ENCODE peak calls at places on chromosome 2, in seven cellular contexts. G, Q, S, V, C, P and R are unnamed samples.

GRCh38 chr2:79085382-79085781 is 2.4 kb downstream of the REG1B start:
- DNase-seq in G (no peak), Q (no peak), S (no peak), V (no peak), C (no peak), P (no peak), R (no peak)

GRCh38 chr2:72996152-72996502 is 75.4 kb downstream of the SFXN5 start:
- DNase-seq in G (no peak), Q (no peak), S (peak), V (peak), C (no peak), P (no peak), R (no peak)

GRCh38 chr2:54709341-54709809 is 14.1 kb upstream of the EML6 start:
- DNase-seq in G (no peak), Q (peak), S (peak), V (no peak), C (no peak), P (no peak), R (peak)

GRCh38 chr2:239313776-239314175 is 87.0 kb downstream of the HDAC4 start:
- DNase-seq in G (no peak), Q (no peak), S (no peak), V (no peak), C (no peak), P (no peak), R (peak)

GRCh38 chr2:42792583-42793313 is at the start of gene HAAO:
- DNase-seq in G (peak), Q (peak), S (peak), V (no peak), C (peak), P (no peak), R (peak)

GRCh38 chr2:120320318-120320851 is 25.6 kb upstream of the INHBB start:
- DNase-seq in G (no peak), Q (no peak), S (no peak), V (no peak), C (no peak), P (no peak), R (no peak)

GRCh38 chr2:209771474-209772292 is at the start of gene UNC80:
- DNase-seq in G (no peak), Q (peak), S (peak), V (no peak), C (peak), P (no peak), R (peak)

GRCh38 chr2:19623488-19623887 is 265.1 kb upstream of the OSR1 start:
- DNase-seq in G (no peak), Q (no peak), S (no peak), V (no peak), C (no peak), P (no peak), R (no peak)

GRCh38 chr2:39138837-39139211 is 18.0 kb upstream of the SOS1 start:
- DNase-seq in G (no peak), Q (no peak), S (no peak), V (no peak), C (no peak), P (no peak), R (no peak)

GRCh38 chr2:102142829-102143449 is 393 bp downstream of the IL1R1 start:
- DNase-seq in G (no peak), Q (no peak), S (no peak), V (no peak), C (no peak), P (no peak), R (no peak)

GRCh38 chr2:189014426-189015138 is 40.4 kb downstream of the COL3A1 start:
- DNase-seq in G (no peak), Q (no peak), S (no peak), V (no peak), C (no peak), P (no peak), R (no peak)

DNA sequence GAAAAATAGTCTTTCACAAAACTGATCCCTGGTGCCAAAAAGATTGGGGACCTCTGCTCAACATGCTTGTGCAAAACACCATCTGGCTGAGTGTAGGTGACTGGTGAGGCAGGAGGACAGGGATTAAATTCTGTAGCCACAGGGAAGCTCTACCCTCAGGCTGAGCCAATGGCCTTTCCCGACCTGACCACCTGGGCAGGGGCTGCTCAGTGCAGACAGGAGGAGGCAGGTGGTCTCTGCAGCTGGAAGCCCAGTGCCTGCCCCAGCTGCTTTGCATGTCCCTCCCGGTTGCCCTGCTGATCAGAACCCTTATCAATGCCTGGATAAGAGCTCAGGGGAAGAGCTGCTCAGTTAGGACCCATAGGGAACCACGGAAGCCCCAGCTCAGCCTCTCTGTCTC is 235.3 kb downstream of the ANKRD36 start:
- DNase-seq in G (no peak), Q (no peak), S (no peak), V (no peak), C (no peak), P (no peak), R (no peak)
- H3K4me3 ChIP-seq in G (no peak), Q (no peak), S (no peak), V (no peak), C (no peak), P (no peak), R (no peak)

DNA sequence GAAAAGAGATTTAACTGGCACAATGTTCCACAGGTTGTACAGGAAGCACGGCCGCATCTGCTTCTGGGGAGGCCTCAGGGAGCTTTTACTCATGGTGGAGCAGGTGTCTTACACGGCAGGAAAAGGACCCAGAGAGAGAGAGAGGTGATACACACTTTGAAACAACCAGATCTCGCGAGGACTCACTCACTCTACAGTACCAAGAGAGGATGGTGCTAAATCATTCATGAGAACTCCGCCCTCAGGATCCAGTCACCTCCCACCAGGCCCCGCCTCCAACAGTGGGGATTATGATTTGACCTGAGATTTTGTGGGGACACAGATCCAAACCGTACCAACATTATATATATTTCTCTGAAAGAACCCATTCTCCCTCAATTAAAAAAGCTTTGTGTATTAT is 79.7 kb upstream of the DOCK10 start:
- DNase-seq in G (no peak), Q (no peak), S (no peak), V (no peak), C (no peak), P (peak), R (no peak)
- H3K27ac ChIP-seq in G (no peak), Q (no peak), S (no peak), V (no peak), C (no peak), P (no peak), R (no peak)

GRCh38 chr2:103785432-103785831 is 1023.6 kb downstream of the TMEM182 start:
- DNase-seq in G (no peak), Q (no peak), S (no peak), V (no peak), C (no peak), P (no peak), R (no peak)
- H3K4me3 ChIP-seq in G (no peak), Q (no peak), S (no peak), V (no peak), C (no peak), P (no peak), R (no peak)

GRCh38 chr2:17580319-17580715 is 39.8 kb downstream of the VSNL1 start:
- DNase-seq in G (no peak), Q (no peak), S (no peak), V (no peak), C (no peak), P (no peak), R (no peak)
- H3K27ac ChIP-seq in G (no peak), Q (no peak), S (no peak), V (no peak), C (no peak), P (no peak), R (no peak)

GRCh38 chr2:46299365-46300263 is 2.4 kb downstream of the EPAS1 start:
- DNase-seq in G (peak), Q (peak), S (peak), V (peak), C (peak), P (no peak), R (peak)
- H3K4me3 ChIP-seq in G (peak), Q (peak), S (peak), V (peak), C (peak), P (no peak), R (peak)

DNA sequence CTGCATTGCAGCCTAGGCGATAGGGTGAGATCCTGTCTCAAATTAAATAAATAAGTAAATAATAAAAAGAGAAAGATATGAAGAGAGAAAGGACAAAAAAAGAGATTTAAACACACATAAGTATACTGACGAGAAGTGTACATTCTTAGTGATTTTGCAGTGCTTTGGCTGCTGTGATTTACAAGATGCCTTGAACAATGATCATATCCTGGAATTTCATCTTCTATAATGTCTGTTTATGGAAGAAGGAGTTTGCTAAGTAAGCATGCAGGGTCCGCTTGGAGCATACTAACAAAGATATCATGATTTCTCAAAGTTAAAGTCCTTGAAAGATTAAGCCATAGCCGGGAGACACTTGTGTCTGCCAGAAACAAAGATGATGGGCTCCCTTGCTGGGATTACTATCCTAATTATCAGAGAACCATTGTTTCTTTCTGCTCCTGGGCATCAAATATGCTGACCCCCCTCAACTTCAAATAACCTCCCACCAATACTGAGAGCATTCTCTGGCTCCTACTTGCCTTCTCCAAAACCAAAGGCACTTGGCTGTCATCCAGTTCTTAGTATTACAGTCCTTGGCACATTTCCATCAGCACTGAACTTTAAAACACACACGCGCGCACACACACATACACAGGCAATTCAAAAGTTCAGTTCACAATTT is 47.5 kb upstream of the STAM2 start:
- DNase-seq in G (peak), Q (peak), S (no peak), V (no peak), C (peak), P (no peak), R (peak)
- H3K27ac ChIP-seq in G (peak), Q (no peak), S (no peak), V (no peak), C (peak), P (no peak), R (no peak)